ENCODE peak calls at places on chromosomes 13 and 19, in six cellular contexts. X is astrocyte of the spinal cord, S is fibroblast of mammary gland, I is body of pancreas, N is NCI-H524, R is WTC11. A is an unnamed sample.

GRCh38 chr19:6697291-6697690 is 23.2 kb downstream of the C3 start:
- DNase-seq in N (no peak), X (no peak), S (no peak), R (no peak), I (no peak), A (no peak)

GRCh38 chr13:106802917-106803316 is 235.0 kb upstream of the ARGLU1 start:
- DNase-seq in I (no peak), X (no peak), N (no peak), S (no peak), R (no peak), A (no peak)

GRCh38 chr19:19064098-19064722 is 416 bp downstream of the SLC25A42 start:
- DNase-seq in N (peak), X (no peak), R (no peak), I (no peak), S (peak), A (peak)

GRCh38 chr13:79810671-79811070 is 329.7 kb downstream of the NDFIP2 start:
- DNase-seq in R (no peak), N (no peak), S (no peak), I (no peak), X (peak), A (no peak)

GRCh38 chr19:47824396-47824795 is 2.7 kb downstream of the CRX start:
- DNase-seq in R (no peak), N (no peak), S (no peak), X (no peak), I (no peak), A (no peak)

GRCh38 chr19:19051478-19052213 is 12.1 kb upstream of the SLC25A42 start:
- DNase-seq in S (no peak), I (no peak), X (no peak), N (no peak), R (no peak), A (no peak)

GRCh38 chr13:24279706-24280105 is 29.7 kb upstream of the C1QTNF9 start:
- DNase-seq in R (no peak), I (no peak), X (no peak), S (no peak), N (no peak), A (no peak)

GRCh38 chr19:7668842-7669241 is at the start of gene RETN:
- DNase-seq in S (no peak), R (no peak), N (no peak), X (no peak), I (no peak), A (no peak)

GRCh38 chr13:111609631-111610030 is 289.2 kb downstream of the TEX29 start:
- DNase-seq in N (no peak), R (no peak), S (no peak), I (no peak), X (no peak), A (no peak)

GRCh38 chr13:85373322-85373721 is 425.9 kb downstream of the SLITRK6 start:
- DNase-seq in S (no peak), I (no peak), N (no peak), R (no peak), X (no peak), A (no peak)

GRCh38 chr13:41802684-41803554 is 158.0 kb downstream of the VWA8 start:
- DNase-seq in R (no peak), I (no peak), N (no peak), S (peak), X (peak), A (no peak)

GRCh38 chr19:33432408-33433170 is 59.1 kb downstream of the CEBPG start:
- DNase-seq in N (peak), X (no peak), R (no peak), S (no peak), I (no peak), A (no peak)

GRCh38 chr19:1315470-1316166 is 29.9 kb downstream of the EFNA2 start:
- DNase-seq in X (peak), N (peak), I (peak), S (peak), R (peak), A (peak)

GRCh38 chr19:38977445-38978314 is 2.1 kb upstream of the FBXO17 start:
- DNase-seq in N (no peak), I (no peak), R (no peak), S (no peak), X (no peak), A (no peak)

GRCh38 chr19:10112895-10113591 is 1.6 kb downstream of the P2RY11 start:
- DNase-seq in I (peak), S (peak), X (no peak), R (peak), N (peak), A (no peak)

GRCh38 chr19:51181913-51182419 is 39.9 kb downstream of the SIGLEC7 start:
- DNase-seq in S (peak), R (peak), N (no peak), I (no peak), X (no peak), A (no peak)

GRCh38 chr19:45780448-45781281 is 1.6 kb downstream of the DMPK start:
- DNase-seq in X (no peak), S (no peak), N (no peak), I (no peak), R (no peak), A (no peak)